ENCODE peak calls at places on chromosomes 1 and 21, in six cellular contexts. X is gastrocnemius medialis, Z is fibroblast of villous mesenchyme, T is foreskin fibroblast, S is psoas muscle, W is AG09309. E is an unnamed sample.

GRCh38 chr1:3925762-3926161 is 25.7 kb upstream of the C1orf174 start:
- DNase-seq in S (no peak), W (no peak), T (no peak), X (no peak), Z (no peak), E (no peak)

GRCh38 chr1:22739648-22740385 is 29.2 kb downstream of the EPHB2 start:
- DNase-seq in X (no peak), Z (peak), T (peak), W (peak), S (peak), E (peak)

GRCh38 chr1:188599313-188599712 is 1770.6 kb downstream of the PLA2G4A start:
- DNase-seq in Z (no peak), S (no peak), W (no peak), X (no peak), T (no peak), E (no peak)

GRCh38 chr1:110563089-110563488 is 43.1 kb downstream of the KCNA2 start:
- DNase-seq in S (no peak), W (no peak), X (no peak), T (no peak), Z (no peak), E (no peak)

GRCh38 chr1:186806477-186806876 is 22.3 kb upstream of the PLA2G4A start:
- DNase-seq in Z (peak), X (no peak), W (no peak), S (no peak), T (peak), E (no peak)

GRCh38 chr21:27818847-27819246 is 852.0 kb upstream of the ADAMTS5 start:
- DNase-seq in X (no peak), Z (peak), W (no peak), S (no peak), T (peak), E (no peak)

GRCh38 chr1:156154317-156154749 is 948 bp downstream of the SEMA4A start:
- DNase-seq in Z (no peak), W (no peak), T (no peak), X (no peak), S (no peak), E (no peak)

GRCh38 chr1:29119365-29119929 is 4.3 kb downstream of the TMEM200B start:
- DNase-seq in W (no peak), T (no peak), Z (no peak), S (no peak), X (no peak), E (no peak)

GRCh38 chr1:115203287-115203686 is 114.0 kb upstream of the TSPAN2 start:
- DNase-seq in S (no peak), W (no peak), T (no peak), Z (no peak), X (no peak), E (no peak)

GRCh38 chr1:236850077-236850476 is 55.0 kb downstream of the MTR start:
- DNase-seq in T (no peak), Z (no peak), S (no peak), W (no peak), X (no peak), E (no peak)

GRCh38 chr1:243474384-243474851 is 218.6 kb downstream of the SDCCAG8 start:
- DNase-seq in S (no peak), W (no peak), T (no peak), Z (no peak), X (no peak), E (no peak)

GRCh38 chr1:10530281-10530740 is 55.6 kb downstream of the PEX14 start:
- DNase-seq in W (no peak), X (no peak), T (no peak), Z (peak), S (no peak), E (no peak)

GRCh38 chr1:208043690-208044089 is 132.8 kb upstream of the CD34 start:
- DNase-seq in S (no peak), T (no peak), W (no peak), X (no peak), Z (peak), E (no peak)

GRCh38 chr1:69569281-69569970 is 1.7 kb downstream of the LRRC7 start:
- DNase-seq in S (no peak), X (no peak), W (no peak), T (peak), Z (no peak), E (no peak)

GRCh38 chr1:53547321-53547720 is 88.1 kb downstream of the DMRTB1 start:
- DNase-seq in T (no peak), X (no peak), S (no peak), W (no peak), Z (no peak), E (no peak)

GRCh38 chr1:15056515-15057285 is 96.8 kb upstream of the TMEM51 start:
- DNase-seq in T (peak), W (peak), X (no peak), S (peak), Z (peak), E (no peak)

GRCh38 chr1:32768110-32768857 is 48.9 kb downstream of the YARS1 start:
- DNase-seq in X (no peak), T (no peak), Z (peak), S (no peak), W (no peak), E (no peak)

GRCh38 chr1:200488375-200489165 is 78.7 kb upstream of the ZNF281 start:
- DNase-seq in T (peak), Z (peak), X (no peak), S (no peak), W (peak), E (no peak)

GRCh38 chr1:210477328-210477924 is 148.7 kb downstream of the HHAT start:
- DNase-seq in S (no peak), X (no peak), Z (no peak), W (no peak), T (peak), E (no peak)
- TF ChIP-seq CTCF in S (no peak), X (no peak), Z (no peak), W (no peak), T (no peak), E (no peak)

DNA sequence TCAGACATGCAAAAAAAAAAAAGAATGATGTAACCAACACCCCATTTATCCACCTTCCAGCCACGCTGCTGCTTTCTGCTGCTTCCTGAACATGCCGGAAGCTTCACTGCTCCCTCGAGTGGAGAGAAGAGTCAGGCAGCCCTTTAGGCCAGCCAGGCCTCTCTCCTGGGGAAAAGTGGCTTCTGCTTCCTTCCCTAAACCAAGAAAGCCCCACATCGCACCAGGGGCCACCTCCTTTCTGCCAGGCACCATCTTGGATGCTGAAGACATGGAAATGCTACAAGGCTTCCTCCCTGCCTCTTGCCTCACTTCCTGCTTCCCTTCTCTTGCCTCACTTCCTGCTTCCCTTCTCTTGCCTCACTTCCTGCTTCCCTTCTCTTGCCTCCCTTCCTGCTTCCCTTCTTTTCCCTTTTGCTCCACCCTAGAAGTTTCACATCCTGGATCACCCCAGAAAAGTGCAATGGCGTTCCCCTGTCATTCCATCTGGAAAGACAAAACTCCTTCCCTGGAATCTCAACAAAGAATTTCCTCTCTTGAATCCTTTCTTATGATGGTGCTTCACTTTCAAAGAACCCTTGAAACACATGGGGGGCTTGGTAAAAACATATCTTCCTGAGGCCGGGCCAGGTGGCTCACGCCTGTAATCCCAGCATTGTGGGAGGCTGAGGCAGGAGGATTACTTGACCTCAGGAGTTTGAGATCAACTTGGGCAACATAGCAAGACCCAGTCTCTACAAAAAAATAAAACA is 18.7 kb downstream of the TNFRSF8 start:
- DNase-seq in T (no peak), S (no peak), W (no peak), Z (no peak), X (no peak), E (no peak)
- H3K4me3 ChIP-seq in T (no peak), S (no peak), W (no peak), Z (no peak), X (no peak), E (no peak)

GRCh38 chr1:19398309-19398760 is 86.2 kb downstream of the SLC66A1 start:
- DNase-seq in X (no peak), W (peak), T (peak), Z (peak), S (no peak), E (no peak)
- TF ChIP-seq CTCF in X (no peak), W (peak), T (peak), Z (peak), S (no peak), E (no peak)

DNA sequence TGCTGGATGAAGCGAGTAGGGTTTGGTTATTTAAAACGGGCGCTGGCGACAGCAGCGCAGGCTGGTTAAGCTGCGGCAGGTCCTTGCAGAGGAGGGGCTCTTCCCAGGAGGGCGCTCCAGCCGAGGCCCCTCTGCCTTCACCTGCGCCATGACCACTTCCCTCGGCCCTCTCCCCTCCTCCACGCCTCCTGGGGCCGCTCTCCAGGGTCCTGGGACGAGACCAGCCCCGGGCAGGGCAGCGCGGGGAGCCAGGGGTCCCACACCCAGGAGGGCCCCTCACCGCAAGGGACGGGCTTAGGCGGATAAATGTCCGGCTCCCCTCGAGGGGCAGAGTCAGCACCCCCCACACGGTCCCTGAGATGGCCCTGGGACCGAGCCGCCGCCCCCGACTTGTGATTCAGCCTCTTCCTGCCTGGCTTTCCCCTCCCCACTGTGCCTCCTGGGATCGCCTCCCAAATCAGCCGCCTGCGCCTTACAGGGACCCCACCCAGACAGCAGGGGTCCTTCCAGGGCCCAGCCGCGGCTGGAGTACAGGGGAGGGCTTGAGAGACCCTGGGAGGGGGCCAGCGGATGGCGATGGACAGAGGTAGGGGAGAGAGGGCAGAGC is 380.7 kb downstream of the MATN1 start:
- DNase-seq in X (no peak), W (no peak), Z (no peak), S (no peak), T (no peak), E (no peak)
- H3K4me3 ChIP-seq in X (no peak), W (no peak), Z (no peak), S (no peak), T (no peak), E (no peak)

GRCh38 chr1:26190373-26190987 is at the start of gene CATSPER4:
- DNase-seq in T (peak), Z (peak), X (no peak), W (no peak), S (no peak), E (no peak)
- TF ChIP-seq CTCF in T (no peak), Z (peak), X (no peak), W (peak), S (peak), E (no peak)

E was measured in lower leg skin.